ENCODE peak calls at places on chromosomes 2 and 18, in six cellular contexts. X is BE2C, V is body of pancreas, T is OCI-LY7, S is IMR-90, Q is tibial artery. C is an unnamed sample.

GRCh38 chr2:176554107-176555048 is 285.1 kb downstream of the MTX2 start:
- DNase-seq in X (peak; percentile 22), V (peak; percentile 12), T (peak; percentile 63), S (peak; percentile 52), Q (no peak), C (no peak)

GRCh38 chr2:31434911-31435310 is 20.4 kb upstream of the XDH start:
- DNase-seq in X (no peak), V (no peak), T (no peak), S (peak; percentile 17), Q (no peak), C (no peak)

GRCh38 chr2:151339168-151339567 is 18.2 kb upstream of the TNFAIP6 start:
- DNase-seq in X (no peak), V (no peak), T (no peak), S (no peak), Q (no peak), C (no peak)

GRCh38 chr18:13298262-13298661 is 79.7 kb downstream of the LDLRAD4 start:
- DNase-seq in X (no peak), V (no peak), T (no peak), S (no peak), Q (no peak), C (no peak)

GRCh38 chr2:10482460-10482859 is 34.3 kb upstream of the ODC1 start:
- DNase-seq in X (no peak), V (no peak), T (no peak), S (no peak), Q (peak; percentile 27), C (no peak)

GRCh38 chr2:64331430-64331700 is 122.6 kb upstream of the LGALSL start:
- DNase-seq in X (no peak), V (no peak), T (no peak), S (no peak), Q (no peak), C (no peak)

GRCh38 chr2:183623227-183623626 is 499.0 kb downstream of the NUP35 start:
- DNase-seq in X (no peak), V (no peak), T (no peak), S (no peak), Q (no peak), C (no peak)

GRCh38 chr2:191677091-191677645 is 768 bp upstream of the NABP1 start:
- DNase-seq in X (peak; percentile 19), V (peak; percentile 73), T (peak; percentile 39), S (peak; percentile 93), Q (no peak), C (no peak)

GRCh38 chr2:42878581-42878980 is 86.2 kb upstream of the HAAO start:
- DNase-seq in X (no peak), V (no peak), T (no peak), S (peak; percentile 44), Q (no peak), C (no peak)

GRCh38 chr2:197137234-197137633 is 173.3 kb downstream of the ANKRD44 start:
- DNase-seq in X (no peak), V (no peak), T (no peak), S (peak; percentile 77), Q (no peak), C (no peak)

GRCh38 chr2:1550658-1551316 is 137.5 kb downstream of the TPO start:
- DNase-seq in X (peak; percentile 64), V (peak; percentile 66), T (peak; percentile 55), S (peak; percentile 22), Q (no peak), C (no peak)

GRCh38 chr2:10800163-10800562 is 12.4 kb downstream of the PDIA6 start:
- DNase-seq in X (no peak), V (no peak), T (no peak), S (no peak), Q (no peak), C (no peak)

GRCh38 chr2:138267161-138267901 is 234.2 kb upstream of the SPOPL start:
- DNase-seq in X (no peak), V (no peak), T (no peak), S (peak; percentile 88), Q (no peak), C (no peak)

GRCh38 chr18:58429442-58429841 is 199.4 kb downstream of the ALPK2 start:
- DNase-seq in X (no peak), V (peak; percentile 78), T (no peak), S (no peak), Q (no peak), C (no peak)

GRCh38 chr2:128432423-128432822 is 113.8 kb upstream of the HS6ST1 start:
- DNase-seq in X (no peak), V (no peak), T (no peak), S (no peak), Q (no peak), C (no peak)

GRCh38 chr2:15316370-15316814 is 244.7 kb downstream of the NBAS start:
- DNase-seq in X (no peak), V (no peak), T (no peak), S (no peak), Q (no peak), C (peak; percentile 52)

GRCh38 chr2:198706683-198707082 is 751.1 kb downstream of the SATB2 start:
- DNase-seq in X (no peak), V (no peak), T (no peak), S (no peak), Q (no peak), C (peak; percentile 41)

GRCh38 chr2:98790221-98790620 is 59.3 kb upstream of the MGAT4A start:
- DNase-seq in X (no peak), V (no peak), T (no peak), S (no peak), Q (no peak), C (no peak)

GRCh38 chr2:107633580-107634147 is 193.0 kb upstream of the RGPD4 start:
- DNase-seq in X (no peak), V (no peak), T (no peak), S (peak; percentile 85), Q (no peak), C (no peak)

GRCh38 chr2:105802587-105802986 is 57.9 kb downstream of the NCK2 start:
- DNase-seq in X (no peak), V (no peak), T (peak; percentile 79), S (no peak), Q (no peak), C (no peak)

GRCh38 chr2:105800953-105801635 is 56.4 kb downstream of the NCK2 start:
- DNase-seq in X (no peak), V (no peak), T (peak; percentile 39), S (no peak), Q (no peak), C (no peak)

GRCh38 chr2:105800036-105800755 is 55.5 kb downstream of the NCK2 start:
- DNase-seq in X (no peak), V (no peak), T (no peak), S (peak; percentile 34), Q (no peak), C (no peak)

GRCh38 chr2:105803337-105803736 is 58.6 kb downstream of the NCK2 start:
- DNase-seq in X (no peak), V (no peak), T (no peak), S (no peak), Q (no peak), C (no peak)

GRCh38 chr2:105801961-105802360 is 57.2 kb downstream of the NCK2 start:
- DNase-seq in X (no peak), V (no peak), T (no peak), S (no peak), Q (no peak), C (no peak)
- H3K4me1 ChIP-seq in X (no peaks in the 10 kb centered on the region), V (peaks cover 54% of the 10 kb centered on the region), T (peaks cover 75% of the 10 kb centered on the region), S (peaks cover 10% of the 10 kb centered on the region), Q (no peaks in the 10 kb centered on the region), C (peaks cover 33% of the 10 kb centered on the region)

DNA sequence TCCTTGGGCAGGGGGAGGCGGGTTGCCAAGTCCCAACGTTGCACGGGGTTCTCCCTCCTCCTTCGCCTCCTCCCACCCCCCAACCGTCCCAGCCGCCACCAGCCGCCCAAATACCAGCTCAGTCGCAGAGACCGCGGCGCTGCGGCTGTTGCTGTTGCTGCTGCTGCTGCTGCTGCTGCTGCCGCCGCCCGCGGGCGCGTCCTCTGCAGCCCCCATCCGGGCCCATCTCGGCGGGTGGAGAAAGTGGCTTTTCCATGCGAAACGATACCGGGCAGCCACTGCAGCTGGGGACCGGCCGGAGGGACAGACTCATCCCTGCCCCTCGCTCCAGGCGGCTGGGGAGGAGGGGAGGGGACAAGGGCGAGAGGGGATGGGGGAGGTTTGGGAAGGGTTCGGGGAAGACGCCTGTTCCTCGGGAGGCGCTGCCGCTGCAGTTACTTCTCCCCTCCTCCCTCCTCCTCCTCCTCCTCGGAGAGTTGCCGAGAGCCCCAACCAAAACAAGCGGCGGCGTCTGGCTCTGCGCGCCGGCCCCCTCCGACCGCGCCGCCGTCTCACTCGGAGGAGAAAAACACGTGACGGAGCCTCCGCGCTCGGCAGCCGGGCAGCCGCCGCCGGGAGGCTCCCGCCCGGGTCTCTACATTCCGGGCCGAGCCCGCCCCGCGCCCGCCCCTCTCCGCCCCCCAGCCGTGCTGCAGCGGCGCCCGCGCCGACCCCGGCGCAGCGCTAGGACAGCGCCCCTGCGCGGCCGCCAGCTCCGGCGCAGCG is at the start of gene IRS1:
- DNase-seq in X (peak; percentile 84), V (peak; percentile 73), T (peak; percentile 87), S (peak; percentile 79), Q (peak; percentile 89), C (peak; percentile 77)
- TF ChIP-seq CTCF in X (no peak), V (peak; percentile 64), T (no peak), S (peak; percentile 62), Q (no peak), C (peak; percentile 49)

DNA sequence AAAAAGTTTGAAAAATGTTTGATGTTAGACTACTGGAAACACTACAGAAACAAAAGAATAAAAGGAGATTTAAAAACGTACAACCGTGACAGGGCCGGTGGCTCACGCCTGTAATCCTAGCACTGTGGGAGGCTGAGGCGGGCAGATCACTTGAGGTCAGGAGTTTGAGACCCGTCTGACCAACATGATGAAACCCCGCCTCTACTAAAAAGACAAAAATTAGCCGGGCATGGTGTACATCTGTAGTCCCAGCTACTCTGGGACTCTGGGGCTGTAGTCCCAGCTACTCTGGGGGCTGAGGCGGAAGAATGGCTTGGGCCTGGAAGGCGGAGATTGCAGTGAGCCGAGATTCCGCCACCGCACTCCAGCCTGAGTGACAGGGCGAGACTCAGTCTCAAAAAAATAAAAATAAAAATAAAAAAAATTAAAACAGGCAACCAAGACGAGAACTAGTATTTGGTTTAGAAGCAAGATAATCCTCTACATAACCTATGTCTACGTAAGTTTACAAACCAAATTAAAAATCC is 5.8 kb downstream of the SP3 start:
- DNase-seq in X (no peak), V (no peak), T (no peak), S (no peak), Q (no peak), C (no peak)
- H3K4me1 ChIP-seq in X (no peaks in the 10 kb centered on the region), V (peaks cover 63% of the 10 kb centered on the region), T (peaks cover 52% of the 10 kb centered on the region), S (peaks cover 7% of the 10 kb centered on the region), Q (no peaks in the 10 kb centered on the region), C (peaks cover 58% of the 10 kb centered on the region)

DNA sequence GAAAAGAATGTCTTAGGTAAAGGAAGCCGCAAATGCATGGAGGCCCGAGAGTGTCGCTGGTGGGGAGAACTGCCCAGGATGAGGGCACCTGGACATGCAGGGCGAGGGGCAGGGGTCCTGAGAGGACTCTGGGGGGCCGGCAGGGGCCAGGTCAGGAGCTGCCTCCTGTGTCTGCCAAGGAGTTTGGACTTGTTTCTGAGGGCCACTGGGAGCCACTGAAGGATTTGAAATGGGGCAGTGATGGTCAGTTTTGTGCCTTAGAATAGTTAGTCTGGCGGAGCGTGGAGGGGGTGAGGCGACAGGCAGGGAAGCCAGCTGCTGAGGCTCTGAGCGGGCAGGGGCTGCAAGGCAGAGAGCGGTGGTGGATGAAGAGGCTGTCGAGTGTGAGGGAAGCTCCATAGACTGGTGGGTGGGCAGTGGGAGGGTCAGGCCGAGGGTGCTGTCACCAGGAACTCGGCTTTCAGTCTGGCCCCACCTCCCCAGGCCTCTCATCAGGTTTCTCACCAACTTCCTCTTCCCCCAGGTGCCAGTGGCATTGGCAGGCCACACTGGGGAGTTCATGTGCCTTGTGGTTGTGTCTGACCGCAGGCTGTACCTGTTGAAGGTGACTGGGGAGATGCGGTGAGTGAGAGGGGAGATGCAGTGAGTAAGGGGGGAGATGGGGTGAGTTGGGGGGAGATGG is 14.7 kb upstream of the SLC4A3 start:
- DNase-seq in X (no peak), V (no peak), T (peak; percentile 59), S (no peak), Q (no peak), C (no peak)
- TF ChIP-seq CTCF in X (no peak), V (no peak), T (no peak), S (no peak), Q (no peak), C (no peak)